ENCODE peak calls at places on chromosomes 16 and 17, in four cellular contexts. I is NCI-H1694 treated with DMSO at 0.1 percent for 48 hours, R is T-helper 9 cell, J is left lobe of liver. Z is an unnamed sample.

GRCh38 chr17:18143044-18143936 is 34.7 kb downstream of the MYO15A start:
- DNase-seq in I (peak), R (no peak), J (no peak), Z (peak)

GRCh38 chr17:73678999-73679398 is 34.8 kb upstream of the SDK2 start:
- DNase-seq in I (no peak), R (no peak), J (no peak), Z (no peak)

GRCh38 chr17:45305532-45306087 is 11.2 kb downstream of the MAP3K14 start:
- DNase-seq in I (no peak), R (no peak), J (no peak), Z (no peak)

GRCh38 chr16:68599586-68599985 is 45.5 kb upstream of the CDH3 start:
- DNase-seq in I (no peak), R (no peak), J (no peak), Z (no peak)

GRCh38 chr17:28574536-28574935 is 2.2 kb downstream of the ALDOC start:
- DNase-seq in I (no peak), R (no peak), J (no peak), Z (no peak)

GRCh38 chr16:88772871-88773811 is 11.9 kb downstream of the PIEZO1 start:
- DNase-seq in I (peak), R (no peak), J (no peak), Z (no peak)

GRCh38 chr17:76161113-76161512 is 20.1 kb upstream of the FOXJ1 start:
- DNase-seq in I (no peak), R (no peak), J (no peak), Z (no peak)

GRCh38 chr16:1523581-1524245 is 9.8 kb upstream of the TMEM204 start:
- DNase-seq in I (no peak), R (no peak), J (no peak), Z (no peak)

GRCh38 chr17:65172511-65173136 is 35.5 kb downstream of the RGS9 start:
- DNase-seq in I (no peak), R (no peak), J (no peak), Z (no peak)

GRCh38 chr16:330746-331145 is 21.8 kb downstream of the AXIN1 start:
- DNase-seq in I (no peak), R (no peak), J (no peak), Z (no peak)

GRCh38 chr16:78431701-78432100 is 332.2 kb downstream of the WWOX start:
- DNase-seq in I (no peak), R (no peak), J (no peak), Z (no peak)

GRCh38 chr17:75645889-75646625 is 12.8 kb downstream of the SMIM5 start:
- DNase-seq in I (no peak), R (no peak), J (peak), Z (no peak)

GRCh38 chr17:82330322-82331239 is 3.0 kb downstream of the SECTM1 start:
- DNase-seq in I (peak), R (no peak), J (peak), Z (no peak)

GRCh38 chr16:86676216-86676800 is 98.0 kb downstream of the FOXL1 start:
- DNase-seq in I (no peak), R (no peak), J (no peak), Z (no peak)

GRCh38 chr17:43396491-43397060 is 2.2 kb upstream of the ARL4D start:
- DNase-seq in I (no peak), R (no peak), J (no peak), Z (no peak)

GRCh38 chr17:72119963-72120877 is 600 bp upstream of the SOX9 start:
- DNase-seq in I (peak), R (no peak), J (peak), Z (no peak)

GRCh38 chr17:44004761-44005526 is 522 bp downstream of the NAGS start:
- DNase-seq in I (no peak), R (peak), J (peak), Z (no peak)

GRCh38 chr17:4509402-4509801 is 10.7 kb downstream of the SPNS2 start:
- DNase-seq in I (no peak), R (no peak), J (no peak), Z (no peak)

GRCh38 chr17:3657874-3658783 is 10.2 kb downstream of the TAX1BP3 start:
- DNase-seq in I (no peak), R (no peak), J (no peak), Z (no peak)

GRCh38 chr16:25060920-25061319 is 45.8 kb upstream of the ARHGAP17 start:
- DNase-seq in I (no peak), R (no peak), J (no peak), Z (no peak)

GRCh38 chr16:3148256-3149192 is 13.7 kb downstream of the ZNF213 start:
- DNase-seq in I (no peak), R (no peak), J (no peak), Z (no peak)

GRCh38 chr16:56636616-56637413 is 1.7 kb upstream of the MT1A start:
- DNase-seq in I (no peak), R (no peak), J (no peak), Z (no peak)

GRCh38 chr16:87790278-87791023 is 24.7 kb upstream of the KLHDC4 start:
- DNase-seq in I (no peak), R (no peak), J (peak), Z (no peak)

GRCh38 chr17:3669548-3669947 is 936 bp downstream of the EMC6 start:
- DNase-seq in I (no peak), R (no peak), J (no peak), Z (no peak)

GRCh38 chr17:5584383-5584951 is at the start of gene NLRP1:
- DNase-seq in I (no peak), R (peak), J (peak), Z (no peak)

GRCh38 chr16:48936811-48937210 is 326.8 kb upstream of the N4BP1 start:
- DNase-seq in I (no peak), R (no peak), J (no peak), Z (no peak)

GRCh38 chr17:80363518-80364090 is 51.4 kb upstream of the ENDOV start:
- DNase-seq in I (no peak), R (no peak), J (no peak), Z (no peak)

GRCh38 chr16:4142268-4142667 is 26.0 kb upstream of the ADCY9 start:
- DNase-seq in I (no peak), R (peak), J (no peak), Z (no peak)

GRCh38 chr17:44775136-44775837 is 16.5 kb downstream of the ADAM11 start:
- DNase-seq in I (peak), R (peak), J (peak), Z (peak)

GRCh38 chr16:28846933-28847273 is 755 bp upstream of the TUFM start:
- DNase-seq in I (no peak), R (no peak), J (no peak), Z (no peak)

GRCh38 chr17:1555618-1556471 is 6.7 kb downstream of the PITPNA start:
- DNase-seq in I (no peak), R (no peak), J (no peak), Z (no peak)

GRCh38 chr17:17156107-17156506 is 50.0 kb downstream of the PLD6 start:
- DNase-seq in I (no peak), R (no peak), J (no peak), Z (no peak)

GRCh38 chr17:63041722-63042121 is 75.7 kb downstream of the TANC2 start:
- DNase-seq in I (peak), R (no peak), J (no peak), Z (no peak)

GRCh38 chr16:72769876-72770275 is 278.1 kb downstream of the ZFHX3 start:
- DNase-seq in I (no peak), R (no peak), J (no peak), Z (no peak)

GRCh38 chr16:12559714-12560113 is 244.0 kb downstream of the CPPED1 start:
- DNase-seq in I (no peak), R (no peak), J (no peak), Z (no peak)

GRCh38 chr17:35849469-35850348 is 19.0 kb downstream of the HEATR9 start:
- DNase-seq in I (peak), R (peak), J (no peak), Z (peak)

GRCh38 chr16:73951541-73951940 is 345.1 kb upstream of the PSMD7 start:
- DNase-seq in I (no peak), R (no peak), J (no peak), Z (no peak)

GRCh38 chr16:71645450-71645849 is 19.5 kb downstream of the MARVELD3 start:
- DNase-seq in I (peak), R (no peak), J (no peak), Z (peak)